ENCODE peak calls at places on chromosomes 3 and 15, in four cellular contexts. P, A, Z and H are unnamed samples.

GRCh38 chr3:172869356-172869755 is 118.8 kb downstream of the ECT2 start:
- DNase-seq in P (peak), A (peak), Z (no peak), H (no peak)

GRCh38 chr15:96338772-96339661 is 8.5 kb downstream of the NR2F2 start:
- DNase-seq in P (no peak), A (no peak), Z (no peak), H (no peak)

GRCh38 chr15:50450678-50451077 is 26.5 kb downstream of the USP8 start:
- DNase-seq in P (no peak), A (no peak), Z (no peak), H (no peak)

GRCh38 chr15:67501177-67501835 is 19.6 kb upstream of the C15orf61 start:
- DNase-seq in P (peak), A (no peak), Z (no peak), H (no peak)

GRCh38 chr3:152271465-152272035 is 2.8 kb downstream of the MBNL1 start:
- DNase-seq in P (peak), A (no peak), Z (no peak), H (no peak)

GRCh38 chr3:44932986-44933944 is 42.7 kb downstream of the ZDHHC3 start:
- DNase-seq in P (no peak), A (no peak), Z (no peak), H (no peak)

GRCh38 chr3:3296858-3297430 is 117.5 kb upstream of the CRBN start:
- DNase-seq in P (no peak), A (no peak), Z (no peak), H (no peak)

GRCh38 chr3:187112934-187113793 is 26.1 kb downstream of the RPL39L start:
- DNase-seq in P (peak), A (no peak), Z (no peak), H (no peak)

GRCh38 chr3:38312356-38312755 is 30.3 kb downstream of the SLC22A14 start:
- DNase-seq in P (no peak), A (no peak), Z (no peak), H (no peak)

GRCh38 chr15:71044006-71044405 is 71.3 kb upstream of the THSD4 start:
- DNase-seq in P (peak), A (peak), Z (no peak), H (no peak)

GRCh38 chr3:155386817-155387403 is 93.4 kb upstream of the STRIT1 start:
- DNase-seq in P (no peak), A (no peak), Z (no peak), H (no peak)

GRCh38 chr3:174531262-174531982 is 327.7 kb upstream of the NAALADL2 start:
- DNase-seq in P (no peak), A (no peak), Z (no peak), H (no peak)

GRCh38 chr15:94027571-94027970 is 203.8 kb upstream of the MCTP2 start:
- DNase-seq in P (no peak), A (no peak), Z (no peak), H (no peak)

GRCh38 chr3:63970596-63971468 is 52.5 kb downstream of the PSMD6 start:
- DNase-seq in P (no peak), A (no peak), Z (no peak), H (no peak)

GRCh38 chr3:193996641-193997089 is 139.3 kb upstream of the HES1 start:
- DNase-seq in P (no peak), A (no peak), Z (no peak), H (no peak)

GRCh38 chr3:176595307-176595706 is 602.0 kb downstream of the TBL1XR1 start:
- DNase-seq in P (no peak), A (no peak), Z (no peak), H (no peak)

GRCh38 chr3:131036986-131037385 is 10.3 kb downstream of the NEK11 start:
- DNase-seq in P (no peak), A (no peak), Z (no peak), H (no peak)

GRCh38 chr3:10370429-10370828 is 49.5 kb upstream of the SEC13 start:
- DNase-seq in P (no peak), A (no peak), Z (no peak), H (no peak)

GRCh38 chr15:43911235-43911661 is 84.4 kb downstream of the WDR76 start:
- DNase-seq in P (peak), A (peak), Z (no peak), H (no peak)

GRCh38 chr3:141928626-141929270 is 52.3 kb downstream of the ATP1B3 start:
- DNase-seq in P (no peak), A (no peak), Z (no peak), H (no peak)

GRCh38 chr3:176579741-176580185 is 617.5 kb downstream of the TBL1XR1 start:
- DNase-seq in P (no peak), A (no peak), Z (no peak), H (no peak)

GRCh38 chr15:25402342-25402741 is 36.5 kb downstream of the UBE3A start:
- DNase-seq in P (no peak), A (no peak), Z (no peak), H (no peak)

GRCh38 chr3:177810162-177810623 is 612.9 kb upstream of the TBL1XR1 start:
- DNase-seq in P (peak), A (peak), Z (no peak), H (no peak)

GRCh38 chr15:48794697-48795134 is 16.2 kb downstream of the CEP152 start:
- DNase-seq in P (peak), A (peak), Z (no peak), H (peak)

GRCh38 chr15:57090460-57090859 is 172.0 kb downstream of the TCF12 start:
- DNase-seq in P (no peak), A (no peak), Z (no peak), H (no peak)

GRCh38 chr3:196115678-196116083 is 33.8 kb upstream of the TFRC start:
- DNase-seq in P (no peak), A (no peak), Z (no peak), H (no peak)

GRCh38 chr3:23969393-23969792 is 24.3 kb downstream of the NR1D2 start:
- DNase-seq in P (no peak), A (no peak), Z (no peak), H (no peak)

GRCh38 chr3:44950273-44950672 is 25.7 kb downstream of the ZDHHC3 start:
- DNase-seq in P (no peak), A (no peak), Z (no peak), H (no peak)

GRCh38 chr15:24856397-24857093 is 98.2 kb upstream of the SNRPN start:
- DNase-seq in P (no peak), A (no peak), Z (no peak), H (no peak)

GRCh38 chr3:114104414-114104813 is 47.9 kb downstream of the QTRT2 start:
- DNase-seq in P (peak), A (no peak), Z (no peak), H (no peak)

GRCh38 chr3:55485208-55485791 is 1.8 kb downstream of the WNT5A start:
- DNase-seq in P (peak), A (peak), Z (no peak), H (no peak)

GRCh38 chr3:126348308-126348920 is 8.8 kb downstream of the KLF15 start:
- DNase-seq in P (no peak), A (no peak), Z (peak), H (no peak)

GRCh38 chr15:60941448-60941847 is 287.7 kb downstream of the RORA start:
- DNase-seq in P (peak), A (peak), Z (no peak), H (no peak)

GRCh38 chr3:102092617-102093466 is 243.5 kb downstream of the NFKBIZ start:
- DNase-seq in P (peak), A (no peak), Z (no peak), H (no peak)

GRCh38 chr3:143786229-143787199 is 61.8 kb downstream of the SLC9A9 start:
- DNase-seq in P (no peak), A (no peak), Z (no peak), H (no peak)

GRCh38 chr3:11523793-11524160 is 119.9 kb downstream of the VGLL4 start:
- DNase-seq in P (no peak), A (no peak), Z (no peak), H (no peak)

GRCh38 chr15:74036271-74037170 is 42.0 kb downstream of the PML start:
- DNase-seq in P (peak), A (no peak), Z (no peak), H (no peak)

GRCh38 chr3:119316313-119316670 is 22.1 kb downstream of the ARHGAP31 start:
- DNase-seq in P (no peak), A (no peak), Z (no peak), H (no peak)

GRCh38 chr15:29596266-29596665 is 226.0 kb downstream of the TJP1 start:
- DNase-seq in P (peak), A (peak), Z (no peak), H (no peak)
- TF ChIP-seq CTCF in P (no peak), A (no peak), Z (no peak), H (no peak)

DNA sequence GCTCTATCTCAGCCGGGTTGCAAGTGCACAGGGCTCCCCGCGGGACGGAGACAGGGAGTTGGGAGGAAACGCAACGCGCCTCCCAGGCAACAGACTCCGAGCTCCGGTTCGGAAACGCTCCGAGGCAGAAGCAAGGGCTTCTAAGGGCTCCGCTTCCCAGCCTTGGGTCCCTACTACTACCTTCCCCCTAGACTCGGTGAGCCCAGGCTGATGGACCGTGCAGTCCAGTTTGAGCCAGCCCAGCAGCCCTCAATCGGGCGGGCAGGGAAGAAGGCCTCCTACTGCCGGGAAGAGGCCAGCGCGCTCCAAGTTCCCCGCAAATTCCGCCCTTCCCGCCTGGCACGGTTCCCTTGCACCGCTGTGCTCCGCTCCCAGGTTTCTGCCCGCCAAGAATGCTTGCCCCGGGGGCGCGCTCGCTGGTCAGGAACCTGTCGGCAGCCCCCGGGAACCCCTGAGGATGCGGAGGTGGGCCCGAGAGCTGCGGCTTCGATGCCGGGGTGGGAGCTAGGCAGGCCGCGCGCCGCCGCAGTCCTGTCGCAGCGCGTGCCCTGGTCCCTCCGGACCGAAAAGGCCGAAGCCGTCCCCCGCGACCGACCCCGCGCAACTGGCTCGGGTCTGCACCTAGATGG is 728 bp downstream of the TRANK1 start:
- DNase-seq in P (peak), A (no peak), Z (peak), H (no peak)
- TF ChIP-seq CTCF in P (no peak), A (peak), Z (no peak), H (no peak)

GRCh38 chr3:148720873-148721272 is 23.2 kb downstream of the AGTR1 start:
- DNase-seq in P (no peak), A (no peak), Z (no peak), H (no peak)

GRCh38 chr3:148717918-148718317 is 20.2 kb downstream of the AGTR1 start:
- DNase-seq in P (no peak), A (no peak), Z (no peak), H (no peak)

GRCh38 chr3:148716657-148717056 is 19.0 kb downstream of the AGTR1 start:
- DNase-seq in P (no peak), A (no peak), Z (no peak), H (no peak)

GRCh38 chr3:148723591-148723990 is 25.9 kb downstream of the AGTR1 start:
- DNase-seq in P (no peak), A (no peak), Z (no peak), H (no peak)

GRCh38 chr3:148718982-148719862 is 21.5 kb downstream of the AGTR1 start:
- DNase-seq in P (no peak), A (no peak), Z (no peak), H (no peak)
- TF ChIP-seq CTCF in P (no peak), A (peak), Z (no peak), H (no peak)

GRCh38 chr15:69143756-69144436 is 16.5 kb upstream of the GLCE start:
- DNase-seq in P (peak), A (no peak), Z (no peak), H (no peak)

GRCh38 chr15:69141833-69142232 is 18.6 kb upstream of the GLCE start:
- DNase-seq in P (no peak), A (no peak), Z (no peak), H (no peak)

GRCh38 chr15:69138963-69139362 is 21.5 kb upstream of the GLCE start:
- DNase-seq in P (no peak), A (no peak), Z (no peak), H (no peak)

GRCh38 chr15:69140306-69140705 is 20.1 kb upstream of the GLCE start:
- DNase-seq in P (peak), A (no peak), Z (no peak), H (no peak)

DNA sequence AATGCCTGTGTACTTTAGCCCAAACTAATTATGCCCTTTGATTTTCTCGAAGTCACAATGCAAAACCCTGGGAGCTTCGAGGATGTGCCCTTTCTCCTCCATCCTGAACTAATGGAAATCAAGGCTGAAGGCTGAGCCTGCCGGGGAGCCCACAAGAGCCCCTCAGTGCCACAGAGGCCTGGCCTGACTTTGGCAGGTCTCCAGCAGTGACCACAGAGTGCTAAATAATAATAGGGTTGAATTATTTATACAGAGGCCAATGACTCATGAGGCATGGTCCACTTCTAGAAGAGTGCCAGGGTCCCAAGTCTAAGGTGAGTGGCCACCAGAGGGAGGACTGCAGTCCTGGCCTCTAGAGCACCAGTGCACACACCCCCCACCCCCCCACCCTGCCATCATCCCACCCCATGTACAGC is 19.1 kb upstream of the GLCE start:
- DNase-seq in P (no peak), A (no peak), Z (no peak), H (no peak)
- TF ChIP-seq CTCF in P (no peak), A (no peak), Z (no peak), H (no peak)